ENCODE peak calls at places on chromosomes 4 and X, in seven cellular contexts. One of them, this sample, is unnamed.

GRCh38 chr4:87046111-87046510 is 111.3 kb downstream of the AFF1 start:
- DNase-seq in Peyer's patch: no peak
- DNase-seq in adrenal gland: no peak
- DNase-seq in iPS DF 6.9: no peak
- DNase-seq in lung: no peak
- DNase-seq in endodermal cell: no peak
- DNase-seq in fibroblast of lung: peak
- DNase-seq in this sample: no peak

GRCh38 chrX:7580127-7580526 is 262.8 kb upstream of the VCX start:
- DNase-seq in fibroblast of lung: no peak
- DNase-seq in adrenal gland: no peak
- DNase-seq in endodermal cell: no peak
- DNase-seq in Peyer's patch: no peak
- DNase-seq in iPS DF 6.9: no peak
- DNase-seq in lung: no peak
- DNase-seq in this sample: no peak

GRCh38 chrX:53195401-53195800 is 29.6 kb downstream of the KDM5C start:
- DNase-seq in endodermal cell: no peak
- DNase-seq in lung: no peak
- DNase-seq in iPS DF 6.9: no peak
- DNase-seq in adrenal gland: no peak
- DNase-seq in fibroblast of lung: no peak
- DNase-seq in Peyer's patch: no peak
- DNase-seq in this sample: no peak

GRCh38 chr4:151753056-151753455 is 7.8 kb downstream of the GATB start:
- DNase-seq in iPS DF 6.9: no peak
- DNase-seq in adrenal gland: no peak
- DNase-seq in endodermal cell: no peak
- DNase-seq in fibroblast of lung: peak
- DNase-seq in lung: no peak
- DNase-seq in Peyer's patch: no peak
- DNase-seq in this sample: no peak

GRCh38 chrX:129698150-129698549 is 40.6 kb upstream of the XPNPEP2 start:
- DNase-seq in fibroblast of lung: no peak
- DNase-seq in iPS DF 6.9: no peak
- DNase-seq in Peyer's patch: no peak
- DNase-seq in endodermal cell: no peak
- DNase-seq in adrenal gland: no peak
- DNase-seq in lung: no peak
- DNase-seq in this sample: no peak

GRCh38 chrX:74922922-74923321 is 2.3 kb downstream of the NEXMIF start:
- DNase-seq in iPS DF 6.9: no peak
- DNase-seq in adrenal gland: no peak
- DNase-seq in endodermal cell: no peak
- DNase-seq in fibroblast of lung: no peak
- DNase-seq in lung: no peak
- DNase-seq in Peyer's patch: no peak
- DNase-seq in this sample: peak

GRCh38 chrX:101232316-101232715 is 12.7 kb downstream of the DRP2 start:
- DNase-seq in iPS DF 6.9: no peak
- DNase-seq in endodermal cell: no peak
- DNase-seq in lung: no peak
- DNase-seq in fibroblast of lung: peak
- DNase-seq in Peyer's patch: no peak
- DNase-seq in adrenal gland: no peak
- DNase-seq in this sample: no peak

GRCh38 chr4:3629665-3630064 is 97.4 kb upstream of the LRPAP1 start:
- DNase-seq in endodermal cell: no peak
- DNase-seq in Peyer's patch: no peak
- DNase-seq in fibroblast of lung: no peak
- DNase-seq in iPS DF 6.9: no peak
- DNase-seq in adrenal gland: no peak
- DNase-seq in lung: no peak
- DNase-seq in this sample: no peak

GRCh38 chr4:1801286-1801958 is 8.3 kb downstream of the FGFR3 start:
- DNase-seq in fibroblast of lung: no peak
- DNase-seq in endodermal cell: no peak
- DNase-seq in Peyer's patch: no peak
- DNase-seq in iPS DF 6.9: no peak
- DNase-seq in adrenal gland: no peak
- DNase-seq in lung: no peak
- DNase-seq in this sample: no peak

GRCh38 chr4:5839751-5840674 is 52.9 kb downstream of the CRMP1 start:
- DNase-seq in iPS DF 6.9: no peak
- DNase-seq in endodermal cell: no peak
- DNase-seq in Peyer's patch: no peak
- DNase-seq in fibroblast of lung: no peak
- DNase-seq in lung: no peak
- DNase-seq in adrenal gland: peak
- DNase-seq in this sample: no peak

GRCh38 chr4:156558365-156559025 is 413.1 kb downstream of the PDGFC start:
- DNase-seq in Peyer's patch: no peak
- DNase-seq in fibroblast of lung: peak
- DNase-seq in endodermal cell: peak
- DNase-seq in adrenal gland: no peak
- DNase-seq in iPS DF 6.9: no peak
- DNase-seq in lung: no peak
- DNase-seq in this sample: no peak

GRCh38 chr4:8861576-8862279 is 9.9 kb downstream of the HMX1 start:
- DNase-seq in adrenal gland: no peak
- DNase-seq in endodermal cell: peak
- DNase-seq in fibroblast of lung: no peak
- DNase-seq in iPS DF 6.9: no peak
- DNase-seq in Peyer's patch: no peak
- DNase-seq in lung: no peak
- DNase-seq in this sample: no peak

GRCh38 chrX:111254896-111255693 is 15.2 kb downstream of the CAPN6 start:
- DNase-seq in Peyer's patch: no peak
- DNase-seq in adrenal gland: no peak
- DNase-seq in fibroblast of lung: peak
- DNase-seq in iPS DF 6.9: no peak
- DNase-seq in endodermal cell: no peak
- DNase-seq in lung: no peak
- DNase-seq in this sample: no peak

GRCh38 chrX:134546187-134546586 is 86.2 kb downstream of the HPRT1 start:
- DNase-seq in Peyer's patch: no peak
- DNase-seq in endodermal cell: peak
- DNase-seq in iPS DF 6.9: no peak
- DNase-seq in fibroblast of lung: no peak
- DNase-seq in adrenal gland: no peak
- DNase-seq in lung: no peak
- DNase-seq in this sample: no peak

GRCh38 chr4:141275834-141276233 is 55.1 kb downstream of the ZNF330 start:
- DNase-seq in adrenal gland: no peak
- DNase-seq in lung: no peak
- DNase-seq in fibroblast of lung: peak
- DNase-seq in iPS DF 6.9: no peak
- DNase-seq in endodermal cell: no peak
- DNase-seq in Peyer's patch: no peak
- DNase-seq in this sample: no peak

GRCh38 chr4:66991521-66991920 is 553.8 kb downstream of the CENPC start:
- DNase-seq in fibroblast of lung: no peak
- DNase-seq in lung: no peak
- DNase-seq in endodermal cell: no peak
- DNase-seq in iPS DF 6.9: no peak
- DNase-seq in Peyer's patch: no peak
- DNase-seq in adrenal gland: no peak
- DNase-seq in this sample: no peak

GRCh38 chrX:154967603-154968002 is 54.9 kb downstream of the F8 start:
- DNase-seq in endodermal cell: no peak
- DNase-seq in adrenal gland: no peak
- DNase-seq in lung: no peak
- DNase-seq in fibroblast of lung: peak
- DNase-seq in Peyer's patch: no peak
- DNase-seq in iPS DF 6.9: no peak
- DNase-seq in this sample: no peak

GRCh38 chr4:119026662-119027444 is 108.8 kb upstream of the MYOZ2 start:
- DNase-seq in Peyer's patch: no peak
- DNase-seq in lung: no peak
- DNase-seq in endodermal cell: peak
- DNase-seq in iPS DF 6.9: no peak
- DNase-seq in fibroblast of lung: no peak
- DNase-seq in adrenal gland: no peak
- DNase-seq in this sample: no peak

GRCh38 chr4:76966024-76966579 is 16.6 kb downstream of the SEPTIN11 start:
- DNase-seq in lung: no peak
- DNase-seq in adrenal gland: no peak
- DNase-seq in iPS DF 6.9: no peak
- DNase-seq in Peyer's patch: no peak
- DNase-seq in endodermal cell: no peak
- DNase-seq in fibroblast of lung: no peak
- DNase-seq in this sample: no peak

GRCh38 chr4:76969493-76969892 is 19.9 kb downstream of the SEPTIN11 start:
- DNase-seq in endodermal cell: no peak
- DNase-seq in fibroblast of lung: no peak
- DNase-seq in iPS DF 6.9: no peak
- DNase-seq in adrenal gland: no peak
- DNase-seq in lung: no peak
- DNase-seq in Peyer's patch: no peak
- DNase-seq in this sample: no peak

GRCh38 chr4:76974150-76974549 is 24.6 kb downstream of the SEPTIN11 start:
- DNase-seq in iPS DF 6.9: no peak
- DNase-seq in fibroblast of lung: peak
- DNase-seq in lung: no peak
- DNase-seq in endodermal cell: no peak
- DNase-seq in adrenal gland: no peak
- DNase-seq in Peyer's patch: no peak
- DNase-seq in this sample: no peak

GRCh38 chr4:76968937-76969336 is 19.4 kb downstream of the SEPTIN11 start:
- DNase-seq in iPS DF 6.9: no peak
- DNase-seq in fibroblast of lung: no peak
- DNase-seq in endodermal cell: no peak
- DNase-seq in Peyer's patch: no peak
- DNase-seq in adrenal gland: no peak
- DNase-seq in lung: no peak
- DNase-seq in this sample: no peak

DNA sequence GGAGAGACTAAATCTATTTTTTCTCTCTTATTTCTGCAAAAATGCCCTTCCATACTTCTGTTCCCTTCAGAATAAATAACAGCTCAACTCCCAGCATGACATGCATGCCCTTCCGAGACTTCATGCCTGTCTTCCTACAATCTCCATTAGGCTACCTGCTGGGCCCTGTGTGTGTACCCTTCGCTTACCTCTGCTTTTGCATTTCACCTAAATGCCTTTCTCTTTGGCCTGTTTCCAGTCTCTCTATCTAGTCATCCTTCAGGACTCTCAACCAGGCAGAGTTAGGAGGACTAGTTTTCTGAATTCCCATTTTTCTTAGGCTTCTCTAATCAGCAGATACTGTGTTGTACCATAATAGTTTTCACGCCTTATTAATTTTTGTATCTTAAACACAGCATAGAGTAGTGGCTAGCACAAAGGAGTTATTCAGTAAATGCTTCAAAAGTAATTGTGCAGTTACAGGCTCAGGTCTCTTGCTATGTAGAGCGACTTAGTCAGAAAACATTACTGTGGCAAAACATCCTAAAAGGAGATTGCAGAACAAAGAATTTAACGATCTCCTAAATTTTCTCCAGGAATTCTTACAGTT is 20.5 kb downstream of the SEPTIN11 start:
- DNase-seq in lung: no peak
- DNase-seq in fibroblast of lung: no peak
- DNase-seq in Peyer's patch: no peak
- DNase-seq in iPS DF 6.9: no peak
- DNase-seq in endodermal cell: peak
- DNase-seq in adrenal gland: no peak
- DNase-seq in this sample: no peak
- H3K27ac ChIP-seq in lung: no peak
- H3K27ac ChIP-seq in fibroblast of lung: no peak
- H3K27ac ChIP-seq in Peyer's patch: no peak
- H3K27ac ChIP-seq in iPS DF 6.9: no peak
- H3K27ac ChIP-seq in endodermal cell: peak
- H3K27ac ChIP-seq in adrenal gland: no peak
- H3K27ac ChIP-seq in this sample: no peak

GRCh38 chr4:101993002-101993840 is 202.7 kb downstream of the BANK1 start:
- DNase-seq in adrenal gland: no peak
- DNase-seq in Peyer's patch: no peak
- DNase-seq in fibroblast of lung: no peak
- DNase-seq in lung: no peak
- DNase-seq in iPS DF 6.9: no peak
- DNase-seq in endodermal cell: no peak
- DNase-seq in this sample: no peak

GRCh38 chr4:101989551-101989950 is 199.0 kb downstream of the BANK1 start:
- DNase-seq in fibroblast of lung: peak
- DNase-seq in lung: no peak
- DNase-seq in Peyer's patch: no peak
- DNase-seq in endodermal cell: no peak
- DNase-seq in adrenal gland: no peak
- DNase-seq in iPS DF 6.9: no peak
- DNase-seq in this sample: no peak

GRCh38 chr4:101983835-101984234 is 193.3 kb downstream of the BANK1 start:
- DNase-seq in iPS DF 6.9: no peak
- DNase-seq in adrenal gland: no peak
- DNase-seq in Peyer's patch: no peak
- DNase-seq in fibroblast of lung: no peak
- DNase-seq in endodermal cell: no peak
- DNase-seq in lung: no peak
- DNase-seq in this sample: no peak

GRCh38 chr4:101981756-101982155 is 191.2 kb downstream of the BANK1 start:
- DNase-seq in endodermal cell: peak
- DNase-seq in fibroblast of lung: peak
- DNase-seq in lung: no peak
- DNase-seq in Peyer's patch: no peak
- DNase-seq in adrenal gland: peak
- DNase-seq in iPS DF 6.9: no peak
- DNase-seq in this sample: peak

GRCh38 chr4:101987623-101988243 is 197.2 kb downstream of the BANK1 start:
- DNase-seq in fibroblast of lung: no peak
- DNase-seq in lung: no peak
- DNase-seq in iPS DF 6.9: no peak
- DNase-seq in Peyer's patch: no peak
- DNase-seq in adrenal gland: no peak
- DNase-seq in endodermal cell: no peak
- DNase-seq in this sample: no peak
- H3K27ac ChIP-seq in fibroblast of lung: no peak
- H3K27ac ChIP-seq in lung: no peak
- H3K27ac ChIP-seq in iPS DF 6.9: no peak
- H3K27ac ChIP-seq in Peyer's patch: no peak
- H3K27ac ChIP-seq in adrenal gland: no peak
- H3K27ac ChIP-seq in endodermal cell: no peak
- H3K27ac ChIP-seq in this sample: no peak

DNA sequence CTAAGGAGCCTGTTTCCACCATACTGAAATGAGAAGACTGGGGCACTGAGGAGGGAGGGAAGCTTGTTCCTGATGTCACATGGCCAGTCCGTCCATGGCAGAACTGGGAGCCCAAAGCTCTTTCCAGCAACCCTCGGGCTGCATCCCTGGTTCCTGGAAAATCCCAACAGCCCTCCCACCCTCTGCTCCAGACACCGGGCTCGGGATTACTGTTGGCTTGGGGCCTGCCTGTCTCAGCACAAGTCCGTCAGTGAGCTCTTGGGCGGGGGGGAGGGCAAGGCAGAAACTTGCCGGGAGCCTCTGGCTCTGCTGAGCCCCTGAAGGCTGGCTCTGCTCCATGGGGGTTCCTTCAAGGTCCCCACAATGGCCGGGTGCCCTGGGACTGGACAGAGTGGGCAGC is 6.3 kb upstream of the HAUS7 start:
- DNase-seq in lung: no peak
- DNase-seq in fibroblast of lung: peak
- DNase-seq in adrenal gland: no peak
- DNase-seq in endodermal cell: no peak
- DNase-seq in Peyer's patch: no peak
- DNase-seq in iPS DF 6.9: no peak
- DNase-seq in this sample: no peak
- H3K27ac ChIP-seq in lung: peak
- H3K27ac ChIP-seq in fibroblast of lung: no peak
- H3K27ac ChIP-seq in adrenal gland: peak
- H3K27ac ChIP-seq in endodermal cell: no peak
- H3K27ac ChIP-seq in Peyer's patch: no peak
- H3K27ac ChIP-seq in iPS DF 6.9: no peak
- H3K27ac ChIP-seq in this sample: no peak

GRCh38 chr4:58760100-58760499 is 1649.9 kb upstream of the IGFBP7 start:
- DNase-seq in fibroblast of lung: no peak
- DNase-seq in lung: no peak
- DNase-seq in adrenal gland: no peak
- DNase-seq in iPS DF 6.9: no peak
- DNase-seq in endodermal cell: no peak
- DNase-seq in Peyer's patch: no peak
- DNase-seq in this sample: no peak
- H3K27ac ChIP-seq in fibroblast of lung: no peak
- H3K27ac ChIP-seq in lung: no peak
- H3K27ac ChIP-seq in adrenal gland: no peak
- H3K27ac ChIP-seq in iPS DF 6.9: no peak
- H3K27ac ChIP-seq in endodermal cell: no peak
- H3K27ac ChIP-seq in Peyer's patch: no peak
- H3K27ac ChIP-seq in this sample: no peak